ENCODE peak calls at places on chromosomes 1 and 21, in eight cellular contexts. One of them, this sample, is unnamed.
A peak's percentile ranks its signal among the peaks of the same experiment; 100 is the strongest.

GRCh38 chr1:160401487-160401805 is 1.1 kb downstream of the VANGL2 start:
- DNase-seq in 8988T: no peak
- DNase-seq in activated T-cell treated with anti-CD3 and anti-CD28 coated beads, Interleukin-2, amount 50 U/mL, for 72 hours: no peak
- DNase-seq in Right ventricle myocardium superior: no peak
- DNase-seq in bronchial epithelial cell: no peak
- DNase-seq in mucosa of gallbladder: no peak
- DNase-seq in ELR: no peak
- DNase-seq in SK-N-DZ: no peak
- DNase-seq in this sample: no peak

GRCh38 chr1:17765444-17766411 is 10.6 kb downstream of the ACTL8 start:
- DNase-seq in 8988T: no peak
- DNase-seq in mucosa of gallbladder: no peak
- DNase-seq in activated T-cell treated with anti-CD3 and anti-CD28 coated beads, Interleukin-2, amount 50 U/mL, for 72 hours: no peak
- DNase-seq in ELR: peak; percentile 98
- DNase-seq in SK-N-DZ: no peak
- DNase-seq in Right ventricle myocardium superior: no peak
- DNase-seq in bronchial epithelial cell: peak; percentile 35
- DNase-seq in this sample: no peak

GRCh38 chr1:167795810-167796740 is 74.3 kb downstream of the MPZL1 start:
- DNase-seq in ELR: peak; percentile 37
- DNase-seq in Right ventricle myocardium superior: peak; percentile 55
- DNase-seq in bronchial epithelial cell: peak; percentile 75
- DNase-seq in 8988T: no peak
- DNase-seq in mucosa of gallbladder: no peak
- DNase-seq in activated T-cell treated with anti-CD3 and anti-CD28 coated beads, Interleukin-2, amount 50 U/mL, for 72 hours: no peak
- DNase-seq in SK-N-DZ: no peak
- DNase-seq in this sample: no peak

GRCh38 chr1:228340686-228341449 is 65.8 kb downstream of the TRIM11 start:
- DNase-seq in mucosa of gallbladder: no peak
- DNase-seq in Right ventricle myocardium superior: peak; percentile 39
- DNase-seq in 8988T: peak; percentile 74
- DNase-seq in ELR: peak; percentile 5
- DNase-seq in SK-N-DZ: no peak
- DNase-seq in bronchial epithelial cell: no peak
- DNase-seq in activated T-cell treated with anti-CD3 and anti-CD28 coated beads, Interleukin-2, amount 50 U/mL, for 72 hours: no peak
- DNase-seq in this sample: peak; percentile 36

GRCh38 chr1:53121319-53122172 is 20.9 kb downstream of the SLC1A7 start:
- DNase-seq in bronchial epithelial cell: no peak
- DNase-seq in 8988T: no peak
- DNase-seq in SK-N-DZ: peak; percentile 52
- DNase-seq in mucosa of gallbladder: peak; percentile 59
- DNase-seq in Right ventricle myocardium superior: peak; percentile 76
- DNase-seq in ELR: peak; percentile 33
- DNase-seq in activated T-cell treated with anti-CD3 and anti-CD28 coated beads, Interleukin-2, amount 50 U/mL, for 72 hours: peak; percentile 59
- DNase-seq in this sample: no peak

GRCh38 chr1:210262167-210262896 is 29.7 kb downstream of the SERTAD4 start:
- DNase-seq in ELR: peak; percentile 54
- DNase-seq in bronchial epithelial cell: no peak
- DNase-seq in activated T-cell treated with anti-CD3 and anti-CD28 coated beads, Interleukin-2, amount 50 U/mL, for 72 hours: no peak
- DNase-seq in SK-N-DZ: no peak
- DNase-seq in Right ventricle myocardium superior: peak; percentile 53
- DNase-seq in 8988T: no peak
- DNase-seq in mucosa of gallbladder: no peak
- DNase-seq in this sample: no peak

GRCh38 chr1:104406731-104407130 is 657.0 kb downstream of the AMY1C start:
- DNase-seq in bronchial epithelial cell: no peak
- DNase-seq in 8988T: no peak
- DNase-seq in activated T-cell treated with anti-CD3 and anti-CD28 coated beads, Interleukin-2, amount 50 U/mL, for 72 hours: no peak
- DNase-seq in Right ventricle myocardium superior: no peak
- DNase-seq in ELR: no peak
- DNase-seq in mucosa of gallbladder: no peak
- DNase-seq in SK-N-DZ: no peak
- DNase-seq in this sample: no peak

GRCh38 chr1:240099329-240099728 is 7.6 kb downstream of the FMN2 start:
- DNase-seq in mucosa of gallbladder: no peak
- DNase-seq in activated T-cell treated with anti-CD3 and anti-CD28 coated beads, Interleukin-2, amount 50 U/mL, for 72 hours: no peak
- DNase-seq in Right ventricle myocardium superior: no peak
- DNase-seq in bronchial epithelial cell: no peak
- DNase-seq in SK-N-DZ: no peak
- DNase-seq in ELR: no peak
- DNase-seq in 8988T: no peak
- DNase-seq in this sample: no peak

GRCh38 chr21:33395866-33396265 is 7.3 kb upstream of the IFNGR2 start:
- DNase-seq in SK-N-DZ: no peak
- DNase-seq in ELR: peak; percentile 42
- DNase-seq in Right ventricle myocardium superior: no peak
- DNase-seq in mucosa of gallbladder: no peak
- DNase-seq in 8988T: no peak
- DNase-seq in bronchial epithelial cell: no peak
- DNase-seq in activated T-cell treated with anti-CD3 and anti-CD28 coated beads, Interleukin-2, amount 50 U/mL, for 72 hours: no peak
- DNase-seq in this sample: no peak

GRCh38 chr1:81682490-81682889 is 118.2 kb upstream of the ADGRL2 start:
- DNase-seq in bronchial epithelial cell: peak; percentile 29
- DNase-seq in Right ventricle myocardium superior: no peak
- DNase-seq in 8988T: no peak
- DNase-seq in ELR: peak; percentile 61
- DNase-seq in SK-N-DZ: no peak
- DNase-seq in activated T-cell treated with anti-CD3 and anti-CD28 coated beads, Interleukin-2, amount 50 U/mL, for 72 hours: no peak
- DNase-seq in mucosa of gallbladder: no peak
- DNase-seq in this sample: no peak

GRCh38 chr21:14979264-14979663 is 85.5 kb downstream of the NRIP1 start:
- DNase-seq in Right ventricle myocardium superior: no peak
- DNase-seq in bronchial epithelial cell: no peak
- DNase-seq in 8988T: no peak
- DNase-seq in mucosa of gallbladder: no peak
- DNase-seq in SK-N-DZ: peak; percentile 16
- DNase-seq in activated T-cell treated with anti-CD3 and anti-CD28 coated beads, Interleukin-2, amount 50 U/mL, for 72 hours: no peak
- DNase-seq in ELR: no peak
- DNase-seq in this sample: no peak

GRCh38 chr1:15246960-15247614 is at the start of gene FHAD1:
- DNase-seq in Right ventricle myocardium superior: peak; percentile 73
- DNase-seq in 8988T: peak; percentile 62
- DNase-seq in SK-N-DZ: peak; percentile 45
- DNase-seq in mucosa of gallbladder: peak; percentile 44
- DNase-seq in bronchial epithelial cell: no peak
- DNase-seq in ELR: peak; percentile 30
- DNase-seq in activated T-cell treated with anti-CD3 and anti-CD28 coated beads, Interleukin-2, amount 50 U/mL, for 72 hours: no peak
- DNase-seq in this sample: peak; percentile 56

GRCh38 chr21:43322805-43323204 is 104.1 kb downstream of the SIK1 start:
- DNase-seq in bronchial epithelial cell: no peak
- DNase-seq in activated T-cell treated with anti-CD3 and anti-CD28 coated beads, Interleukin-2, amount 50 U/mL, for 72 hours: no peak
- DNase-seq in SK-N-DZ: no peak
- DNase-seq in mucosa of gallbladder: no peak
- DNase-seq in Right ventricle myocardium superior: no peak
- DNase-seq in ELR: peak; percentile 15
- DNase-seq in 8988T: no peak
- DNase-seq in this sample: no peak

GRCh38 chr1:201850053-201850397 is 21.1 kb downstream of the IPO9 start:
- DNase-seq in ELR: peak; percentile 76
- DNase-seq in bronchial epithelial cell: peak; percentile 83
- DNase-seq in mucosa of gallbladder: peak; percentile 39
- DNase-seq in SK-N-DZ: no peak
- DNase-seq in Right ventricle myocardium superior: no peak
- DNase-seq in 8988T: no peak
- DNase-seq in activated T-cell treated with anti-CD3 and anti-CD28 coated beads, Interleukin-2, amount 50 U/mL, for 72 hours: no peak
- DNase-seq in this sample: no peak

GRCh38 chr1:17610713-17611112 is 71.2 kb downstream of the ARHGEF10L start:
- DNase-seq in mucosa of gallbladder: no peak
- DNase-seq in ELR: no peak
- DNase-seq in activated T-cell treated with anti-CD3 and anti-CD28 coated beads, Interleukin-2, amount 50 U/mL, for 72 hours: no peak
- DNase-seq in bronchial epithelial cell: no peak
- DNase-seq in 8988T: no peak
- DNase-seq in Right ventricle myocardium superior: no peak
- DNase-seq in SK-N-DZ: no peak
- DNase-seq in this sample: no peak

This sample was measured in mesothelial cell of epicardium.